ENCODE peak calls at places on chromosomes 2 and 18, in eight cellular contexts. V is H54, H is IMR-90, F is breast epithelium, P is testis, D is sigmoid colon, T is gastrocnemius medialis, X is transverse colon. O is an unnamed sample.

GRCh38 chr2:229725716-229726346 is 11.5 kb upstream of the DNER start:
- DNase-seq in V (peak), H (peak), F (no peak), P (no peak), D (no peak), T (no peak), X (no peak), O (no peak)

GRCh38 chr2:101418704-101419663 is 31.7 kb upstream of the CREG2 start:
- DNase-seq in V (peak), H (peak), F (no peak), P (peak), D (peak), T (peak), X (peak), O (no peak)

GRCh38 chr18:9562584-9562983 is 51.8 kb downstream of the PPP4R1 start:
- DNase-seq in V (no peak), H (peak), F (no peak), P (no peak), D (no peak), T (no peak), X (no peak), O (no peak)

GRCh38 chr2:44130441-44130840 is 38.2 kb upstream of the PPM1B start:
- DNase-seq in V (no peak), H (peak), F (no peak), P (no peak), D (no peak), T (no peak), X (no peak), O (no peak)

GRCh38 chr2:174645316-174645715 is 47.7 kb upstream of the WIPF1 start:
- DNase-seq in V (no peak), H (no peak), F (no peak), P (no peak), D (no peak), T (no peak), X (no peak), O (no peak)

GRCh38 chr2:198376677-198377076 is 572.3 kb downstream of the PLCL1 start:
- DNase-seq in V (peak), H (peak), F (no peak), P (no peak), D (no peak), T (no peak), X (no peak), O (no peak)

GRCh38 chr2:149648282-149649030 is 60.9 kb upstream of the MMADHC start:
- DNase-seq in V (peak), H (peak), F (no peak), P (no peak), D (peak), T (no peak), X (no peak), O (no peak)

GRCh38 chr2:10522726-10523405 is 74.7 kb upstream of the ODC1 start:
- DNase-seq in V (no peak), H (no peak), F (peak), P (no peak), D (peak), T (no peak), X (no peak), O (no peak)

GRCh38 chr2:189487283-189488280 is 46.3 kb downstream of the WDR75 start:
- DNase-seq in V (no peak), H (no peak), F (no peak), P (no peak), D (no peak), T (no peak), X (no peak), O (no peak)

GRCh38 chr2:155404433-155405002 is 706.0 kb downstream of the KCNJ3 start:
- DNase-seq in V (no peak), H (no peak), F (no peak), P (no peak), D (no peak), T (no peak), X (no peak), O (no peak)

DNA sequence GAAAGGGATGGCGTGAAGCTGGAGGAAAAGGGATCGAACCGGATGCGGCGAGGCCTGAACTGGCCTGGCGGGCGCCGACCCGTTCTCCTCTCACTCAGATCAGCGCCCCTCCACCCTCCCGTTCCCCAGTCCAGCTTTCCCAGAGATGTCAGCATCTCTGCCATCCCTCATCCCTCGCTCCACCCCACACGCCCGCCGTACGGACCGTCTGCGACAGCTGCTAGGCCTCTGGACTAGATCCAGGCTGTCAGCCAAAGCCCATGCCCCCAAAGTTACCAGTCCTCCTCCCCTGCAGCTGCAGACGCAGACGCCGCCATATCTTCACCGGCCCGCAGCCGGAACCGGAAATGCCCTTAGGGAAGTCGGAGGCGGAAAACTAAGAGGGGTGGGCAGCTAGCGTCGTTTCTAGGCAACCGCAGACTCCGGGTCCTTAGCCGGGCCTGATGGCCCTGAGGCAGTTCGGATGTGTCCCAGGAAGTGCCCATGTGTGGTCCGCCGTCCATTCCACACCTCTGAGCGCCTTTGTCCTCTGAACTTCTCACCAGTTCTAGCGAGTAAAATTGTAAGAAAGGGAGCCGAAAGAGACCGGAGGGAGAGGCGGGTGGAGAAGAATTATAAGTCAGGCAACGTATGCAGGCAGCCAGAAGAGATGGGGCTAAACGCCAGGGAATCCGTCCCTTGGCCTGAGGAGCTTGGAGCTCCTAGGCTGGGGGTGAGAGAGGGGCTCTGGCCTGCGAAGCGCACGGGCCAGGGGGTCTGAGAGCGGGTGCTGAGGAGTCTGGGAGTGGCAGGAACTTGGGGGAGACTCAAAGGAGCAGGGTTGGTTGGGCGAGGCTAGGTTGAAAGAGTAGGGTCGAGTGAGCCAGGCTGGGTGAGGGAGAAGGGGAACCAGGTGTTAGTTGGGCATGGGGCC is at the start of the genes RNF25 and STK36:
- DNase-seq in V (peak), H (peak), F (peak), P (peak), D (peak), T (peak), X (peak), O (peak)
- TF ChIP-seq POLR2A in V (peak), H (peak), F (peak), P (no peak), D (peak), T (peak), X (peak), O (peak)

GRCh38 chr2:74481432-74481831 is 1.4 kb downstream of the CCDC142 start:
- DNase-seq in V (no peak), H (no peak), F (no peak), P (no peak), D (no peak), T (no peak), X (no peak), O (no peak)

GRCh38 chr2:74486141-74486540 is 3.3 kb downstream of the TTC31 start:
- DNase-seq in V (no peak), H (no peak), F (no peak), P (no peak), D (no peak), T (no peak), X (no peak), O (no peak)

GRCh38 chr2:74481961-74482800 is 617 bp downstream of the CCDC142 start:
- DNase-seq in V (no peak), H (no peak), F (no peak), P (peak), D (no peak), T (no peak), X (peak), O (no peak)

GRCh38 chr2:74488643-74489481 is 6.0 kb downstream of the TTC31 start:
- DNase-seq in V (no peak), H (no peak), F (no peak), P (no peak), D (no peak), T (no peak), X (no peak), O (no peak)

GRCh38 chr2:74482801-74483674 is at the start of the genes CCDC142 and TTC31:
- DNase-seq in V (peak), H (peak), F (peak), P (peak), D (peak), T (peak), X (peak), O (peak)
- TF ChIP-seq POLR2A in V (peak), H (peak), F (no peak), P (no peak), D (peak), T (peak), X (peak), O (peak)

GRCh38 chr2:169478745-169479256 is 493 bp upstream of the BBS5 start:
- DNase-seq in V (no peak), H (no peak), F (no peak), P (no peak), D (no peak), T (no peak), X (no peak), O (no peak)
- TF ChIP-seq POLR2A in V (no peak), H (no peak), F (no peak), P (no peak), D (no peak), T (no peak), X (no peak), O (no peak)

GRCh38 chr2:106195456-106195855 is 1.4 kb upstream of the UXS1 start:
- DNase-seq in V (no peak), H (no peak), F (no peak), P (no peak), D (no peak), T (no peak), X (no peak), O (no peak)

GRCh38 chr2:106193491-106193976 is 567 bp downstream of the UXS1 start:
- DNase-seq in V (peak), H (no peak), F (no peak), P (peak), D (no peak), T (no peak), X (peak), O (peak)

GRCh38 chr2:106195996-106196395 is 1.9 kb upstream of the UXS1 start:
- DNase-seq in V (no peak), H (no peak), F (no peak), P (no peak), D (no peak), T (no peak), X (no peak), O (no peak)

GRCh38 chr2:106192752-106193490 is 1.2 kb downstream of the UXS1 start:
- DNase-seq in V (peak), H (peak), F (no peak), P (peak), D (no peak), T (no peak), X (peak), O (no peak)

DNA sequence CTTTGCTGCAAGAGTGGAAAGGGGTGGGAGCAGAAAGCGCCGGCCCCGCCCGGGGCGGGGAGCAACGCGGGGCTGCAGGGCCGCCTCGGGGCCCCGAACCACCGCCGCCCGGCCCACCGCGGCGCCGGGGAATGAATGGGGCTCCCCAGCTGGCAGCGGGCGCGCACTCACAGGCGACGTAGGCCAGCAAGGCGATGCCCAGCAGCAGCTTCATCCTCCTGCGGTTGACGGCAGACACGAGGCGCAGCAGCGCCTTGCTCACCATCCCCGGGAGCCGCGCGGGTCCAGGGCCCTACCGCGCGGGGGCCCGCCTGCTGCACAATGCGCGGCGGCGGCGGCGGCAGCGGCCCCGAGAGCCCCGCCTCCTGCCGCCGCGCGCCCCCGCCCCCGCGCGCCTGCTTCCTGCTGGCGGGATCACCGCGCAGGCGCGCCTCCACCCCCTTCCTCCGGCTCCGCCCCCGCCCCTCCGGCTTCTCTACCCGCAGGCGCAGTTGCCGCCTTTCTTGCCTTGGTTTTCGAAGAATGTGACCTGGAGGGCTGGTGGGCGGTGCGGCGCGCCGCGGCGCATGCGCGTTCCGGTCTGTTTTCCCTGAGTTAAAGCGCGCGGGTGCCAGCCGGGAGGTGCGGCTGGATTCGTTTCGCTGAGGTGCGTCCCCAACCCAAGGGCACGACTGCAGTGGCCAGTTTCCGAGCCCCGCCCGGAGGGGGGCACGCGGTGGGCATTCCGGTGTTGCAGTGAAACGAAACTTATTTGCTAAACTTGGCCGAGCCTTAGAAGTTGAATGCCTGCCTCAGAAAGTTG is at the start of gene UXS1:
- DNase-seq in V (peak), H (peak), F (peak), P (peak), D (peak), T (peak), X (peak), O (peak)
- TF ChIP-seq POLR2A in V (peak), H (peak), F (peak), P (peak), D (peak), T (peak), X (peak), O (peak)

DNA sequence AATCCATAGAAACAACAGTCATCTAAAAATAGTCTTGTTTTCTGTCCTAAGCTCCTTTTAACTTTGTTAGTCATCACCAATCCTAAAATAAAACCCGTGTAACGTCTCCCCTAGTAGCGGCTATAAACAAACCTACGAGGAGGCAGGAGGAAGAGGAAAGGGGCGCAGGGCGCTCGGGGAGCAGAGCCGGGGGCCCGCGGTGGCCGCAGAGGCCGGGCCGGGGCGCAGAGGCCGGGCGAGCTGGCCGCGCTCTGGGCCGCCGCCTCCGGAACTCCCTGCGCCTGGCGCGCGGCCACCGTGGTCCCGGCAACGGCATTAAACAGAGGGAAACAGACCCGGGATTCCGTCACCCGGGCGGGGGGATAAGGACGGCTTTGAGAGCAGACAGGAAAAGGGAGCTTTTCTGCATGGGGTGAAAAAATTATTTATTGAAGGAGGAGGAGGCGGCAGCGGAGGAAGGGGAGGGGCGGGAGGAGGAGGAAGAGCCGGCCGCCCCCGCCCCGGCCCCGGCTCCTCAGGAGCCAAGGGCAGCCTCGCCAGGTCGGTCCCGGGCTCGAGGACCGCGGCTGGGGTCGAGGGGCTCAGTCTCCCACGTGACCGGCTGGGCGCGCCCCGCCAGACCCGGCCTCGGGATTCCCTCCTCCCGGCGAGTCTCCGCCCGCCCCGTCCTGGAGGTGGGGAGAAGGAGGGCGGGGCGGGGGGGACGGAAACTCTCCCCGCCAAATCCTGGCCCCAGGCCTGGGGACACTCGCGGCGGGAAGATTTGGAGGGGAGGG is 1.9 kb upstream of the NFATC1 start:
- DNase-seq in V (peak), H (peak), F (peak), P (peak), D (peak), T (peak), X (peak), O (peak)
- TF ChIP-seq POLR2A in V (no peak), H (peak), F (no peak), P (no peak), D (no peak), T (peak), X (no peak), O (no peak)

GRCh38 chr2:112541315-112542122 is 746 bp upstream of the POLR1B start:
- DNase-seq in V (peak), H (peak), F (peak), P (peak), D (peak), T (no peak), X (peak), O (no peak)
- TF ChIP-seq POLR2A in V (peak), H (peak), F (no peak), P (no peak), D (peak), T (no peak), X (peak), O (no peak)

GRCh38 chr2:192328297-192328696 is 133.6 kb upstream of the TMEFF2 start:
- DNase-seq in V (no peak), H (no peak), F (no peak), P (no peak), D (no peak), T (no peak), X (no peak), O (no peak)
- TF ChIP-seq POLR2A in V (no peak), H (no peak), F (no peak), P (no peak), D (no peak), T (no peak), X (no peak), O (no peak)

DNA sequence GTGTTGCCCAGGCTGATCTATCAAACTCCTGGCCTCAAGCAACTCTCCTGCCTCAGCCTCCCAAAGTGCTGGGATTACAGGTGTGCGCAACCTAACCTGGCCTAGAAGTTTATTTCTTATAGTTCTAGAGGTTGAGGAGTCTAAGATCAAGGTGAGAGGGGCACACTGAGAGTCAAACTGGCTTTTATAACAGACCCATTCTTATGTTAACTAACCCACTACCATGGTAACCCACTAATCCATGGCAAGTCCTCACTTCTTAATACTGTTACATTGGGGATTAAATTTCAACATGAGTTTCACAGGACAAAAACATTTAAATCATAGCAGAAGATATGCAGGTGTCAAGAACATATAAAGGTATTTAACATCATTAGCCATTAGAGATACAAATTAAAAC is 50.6 kb downstream of the MDH1 start:
- DNase-seq in V (no peak), H (no peak), F (no peak), P (no peak), D (no peak), T (no peak), X (no peak), O (no peak)
- TF ChIP-seq POLR2A in V (no peak), H (no peak), F (no peak), P (no peak), D (no peak), T (no peak), X (no peak), O (no peak)

DNA sequence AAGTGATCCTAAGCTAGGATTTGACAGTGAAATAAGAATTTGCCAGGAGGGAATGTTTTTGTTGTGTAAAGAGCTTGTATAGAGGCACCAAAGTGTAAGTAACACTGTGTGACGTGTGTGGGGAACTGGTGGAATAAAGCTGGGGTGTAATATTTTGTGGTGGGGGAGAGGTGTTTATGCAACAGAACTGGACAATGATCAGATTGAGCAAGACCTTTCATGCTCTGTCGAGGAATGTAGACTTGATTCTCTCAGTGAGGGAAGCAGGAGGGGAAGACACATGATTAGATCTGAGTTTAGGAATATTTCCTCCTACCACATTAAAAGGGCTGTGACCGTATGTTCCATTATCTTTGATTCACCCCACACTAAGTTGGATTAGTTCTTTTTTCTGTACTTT is 43.6 kb downstream of the EFEMP1 start:
- DNase-seq in V (no peak), H (peak), F (no peak), P (no peak), D (no peak), T (no peak), X (no peak), O (no peak)
- TF ChIP-seq POLR2A in V (no peak), H (no peak), F (no peak), P (no peak), D (no peak), T (no peak), X (no peak), O (no peak)